ENCODE peak calls at places on chromosomes 4 and X, in six cellular contexts. H is frontal cortex; I is stimulated activated naive B cell treated with anti-CD40 and anti-IgM and Interleukin-4, amounts not matched to agents 10 μg/mL and 1 μg/mL and 100 μg/mL, for 72 hours; E is T-cell; O is NCI-H2081 treated with DMSO at 0.1 percent for 48 hours; J is stimulated activated CD4-positive, alpha-beta T cell treated with anti-CD3 and anti-CD28 coated beads, TNF-alpha, amount 100 ng/mL, for 48 hours. V is an unnamed sample.

GRCh38 chr4:151486166-151486565 is 77.2 kb downstream of the FHIP1A start:
- DNase-seq in H (no peak), I (no peak), E (no peak), O (no peak), J (no peak), V (no peak)

GRCh38 chr4:2787230-2788100 is 5.4 kb upstream of the SH3BP2 start:
- DNase-seq in H (no peak), I (peak), E (peak), O (no peak), J (no peak), V (peak)

GRCh38 chr4:64774626-64775025 is 365.4 kb upstream of the TECRL start:
- DNase-seq in H (no peak), I (no peak), E (no peak), O (no peak), J (no peak), V (no peak)

GRCh38 chr4:23789765-23790164 is 100.1 kb downstream of the PPARGC1A start:
- DNase-seq in H (no peak), I (no peak), E (no peak), O (no peak), J (no peak), V (no peak)

GRCh38 chr4:74638001-74638400 is 156.3 kb downstream of the BTC start:
- DNase-seq in H (no peak), I (no peak), E (no peak), O (no peak), J (no peak), V (no peak)

GRCh38 chr4:177271091-177271490 is 38.6 kb upstream of the NEIL3 start:
- DNase-seq in H (no peak), I (no peak), E (no peak), O (no peak), J (no peak), V (no peak)

GRCh38 chr4:143026459-143027170 is 158.1 kb upstream of the USP38 start:
- DNase-seq in H (no peak), I (no peak), E (no peak), O (no peak), J (no peak), V (no peak)

GRCh38 chr4:16812041-16812440 is 86.4 kb downstream of the LDB2 start:
- DNase-seq in H (no peak), I (no peak), E (no peak), O (no peak), J (no peak), V (no peak)

GRCh38 chrX:110846071-110846470 is 50.5 kb upstream of the CHRDL1 start:
- DNase-seq in H (no peak), I (no peak), E (no peak), O (no peak), J (no peak), V (no peak)

GRCh38 chr4:110165382-110166285 is 32.8 kb downstream of the ELOVL6 start:
- DNase-seq in H (no peak), I (no peak), E (peak), O (no peak), J (peak), V (no peak)

GRCh38 chr4:146257511-146257910 is 43.2 kb downstream of the REELD1 start:
- DNase-seq in H (no peak), I (no peak), E (no peak), O (no peak), J (no peak), V (no peak)

GRCh38 chr4:105457997-105458396 is 15.9 kb downstream of the PPA2 start:
- DNase-seq in H (no peak), I (no peak), E (no peak), O (no peak), J (no peak), V (no peak)

GRCh38 chr4:18691431-18692200 is 670.1 kb upstream of the LCORL start:
- DNase-seq in H (no peak), I (no peak), E (no peak), O (no peak), J (no peak), V (no peak)

GRCh38 chr4:24024157-24024556 is 134.3 kb upstream of the PPARGC1A start:
- DNase-seq in H (no peak), I (no peak), E (no peak), O (no peak), J (no peak), V (no peak)

GRCh38 chr4:137949746-137950145 is 292.4 kb downstream of the SLC7A11 start:
- DNase-seq in H (no peak), I (no peak), E (no peak), O (no peak), J (no peak), V (no peak)

GRCh38 chr4:53622739-53623151 is 31.5 kb upstream of the LNX1 start:
- DNase-seq in H (no peak), I (no peak), E (no peak), O (no peak), J (no peak), V (no peak)

GRCh38 chrX:77404318-77404878 is 42.8 kb upstream of the FGF16 start:
- DNase-seq in H (no peak), I (no peak), E (no peak), O (no peak), J (no peak), V (no peak)

GRCh38 chr4:6771229-6771671 is 11.3 kb upstream of the KIAA0232 start:
- DNase-seq in H (no peak), I (no peak), E (no peak), O (no peak), J (no peak), V (no peak)

GRCh38 chrX:20066968-20067708 is 49.6 kb downstream of the MAP7D2 start:
- DNase-seq in H (no peak), I (peak), E (peak), O (peak), J (no peak), V (no peak)

GRCh38 chr4:113423631-113424030 is 337.9 kb downstream of the CAMK2D start:
- DNase-seq in H (no peak), I (no peak), E (no peak), O (no peak), J (no peak), V (no peak)

GRCh38 chrX:155056877-155057792 is 13.8 kb downstream of the CMC4 start:
- DNase-seq in H (no peak), I (peak), E (peak), O (no peak), J (peak), V (peak)

GRCh38 chr4:1252928-1253492 is 4.1 kb upstream of the CTBP1 start:
- DNase-seq in H (no peak), I (no peak), E (no peak), O (no peak), J (no peak), V (no peak)

GRCh38 chr4:142126890-142127497 is 490.6 kb downstream of the IL15 start:
- DNase-seq in H (no peak), I (peak), E (peak), O (no peak), J (peak), V (peak)

GRCh38 chr4:117324851-117325491 is 239.6 kb upstream of the TRAM1L1 start:
- DNase-seq in H (no peak), I (no peak), E (no peak), O (no peak), J (no peak), V (no peak)

GRCh38 chr4:38275331-38275821 is 315.2 kb downstream of the PTTG2 start:
- DNase-seq in H (no peak), I (no peak), E (no peak), O (no peak), J (no peak), V (no peak)

GRCh38 chrX:49029876-49030275 is 13.3 kb downstream of the TFE3 start:
- DNase-seq in H (no peak), I (no peak), E (no peak), O (no peak), J (no peak), V (no peak)

GRCh38 chr4:104860227-104861123 is 286.2 kb upstream of the TET2 start:
- DNase-seq in H (peak), I (peak), E (peak), O (peak), J (peak), V (peak)

GRCh38 chrX:112636288-112636687 is 43.5 kb downstream of the LHFPL1 start:
- DNase-seq in H (no peak), I (no peak), E (no peak), O (no peak), J (no peak), V (no peak)

GRCh38 chr4:183388777-183389176 is 55.7 kb upstream of the CDKN2AIP start:
- DNase-seq in H (no peak), I (no peak), E (no peak), O (no peak), J (no peak), V (no peak)

V was measured in HL-60.